ENCODE peak calls at places on chromosomes 7 and 10, in seven cellular contexts. C is IMR-90, P is HepG2, U is H1, X is K562, I is HCT116, A is GM12878. T is an unnamed sample.

GRCh38 chr10:123991622-123992570 is 100.3 kb upstream of the CPXM2 start:
- DNase-seq in C (no peak), P (no peak), U (no peak), X (no peak), I (no peak), A (no peak), T (no peak)

GRCh38 chr10:535953-536352 is 153.5 kb downstream of the DIP2C start:
- DNase-seq in C (no peak), P (no peak), U (no peak), X (no peak), I (no peak), A (no peak), T (no peak)

GRCh38 chr10:84088626-84089025 is 50.7 kb upstream of the GHITM start:
- DNase-seq in C (no peak), P (no peak), U (no peak), X (no peak), I (no peak), A (no peak), T (no peak)

GRCh38 chr7:129952164-129952652 is 552 bp downstream of the UBE2H start:
- DNase-seq in C (no peak), P (no peak), U (peak), X (no peak), I (no peak), A (no peak), T (peak)

GRCh38 chr10:16905304-16905703 is 88.1 kb upstream of the RSU1 start:
- DNase-seq in C (no peak), P (no peak), U (no peak), X (no peak), I (no peak), A (no peak), T (no peak)

GRCh38 chr10:23702977-23703414 is 264.1 kb downstream of the OTUD1 start:
- DNase-seq in C (peak), P (peak), U (peak), X (peak), I (peak), A (no peak), T (peak)

GRCh38 chr7:29989257-29989995 is at the start of gene SCRN1:
- DNase-seq in C (peak), P (peak), U (peak), X (peak), I (no peak), A (no peak), T (peak)

GRCh38 chr7:97835296-97836138 is 36.7 kb downstream of the ASNS start:
- DNase-seq in C (peak), P (peak), U (peak), X (peak), I (peak), A (peak), T (peak)

GRCh38 chr7:91264924-91265681 is 870 bp downstream of the FZD1 start:
- DNase-seq in C (peak), P (no peak), U (peak), X (peak), I (no peak), A (no peak), T (peak)

GRCh38 chr7:112042631-112043030 is 163.6 kb downstream of the DOCK4 start:
- DNase-seq in C (no peak), P (no peak), U (no peak), X (no peak), I (no peak), A (no peak), T (no peak)

GRCh38 chr7:65304175-65304574 is 69.5 kb upstream of the ZNF92 start:
- DNase-seq in C (no peak), P (no peak), U (no peak), X (no peak), I (no peak), A (no peak), T (no peak)

GRCh38 chr7:130935564-130936157 is 201.7 kb upstream of the KLF14 start:
- DNase-seq in C (no peak), P (no peak), U (no peak), X (no peak), I (no peak), A (no peak), T (no peak)

DNA sequence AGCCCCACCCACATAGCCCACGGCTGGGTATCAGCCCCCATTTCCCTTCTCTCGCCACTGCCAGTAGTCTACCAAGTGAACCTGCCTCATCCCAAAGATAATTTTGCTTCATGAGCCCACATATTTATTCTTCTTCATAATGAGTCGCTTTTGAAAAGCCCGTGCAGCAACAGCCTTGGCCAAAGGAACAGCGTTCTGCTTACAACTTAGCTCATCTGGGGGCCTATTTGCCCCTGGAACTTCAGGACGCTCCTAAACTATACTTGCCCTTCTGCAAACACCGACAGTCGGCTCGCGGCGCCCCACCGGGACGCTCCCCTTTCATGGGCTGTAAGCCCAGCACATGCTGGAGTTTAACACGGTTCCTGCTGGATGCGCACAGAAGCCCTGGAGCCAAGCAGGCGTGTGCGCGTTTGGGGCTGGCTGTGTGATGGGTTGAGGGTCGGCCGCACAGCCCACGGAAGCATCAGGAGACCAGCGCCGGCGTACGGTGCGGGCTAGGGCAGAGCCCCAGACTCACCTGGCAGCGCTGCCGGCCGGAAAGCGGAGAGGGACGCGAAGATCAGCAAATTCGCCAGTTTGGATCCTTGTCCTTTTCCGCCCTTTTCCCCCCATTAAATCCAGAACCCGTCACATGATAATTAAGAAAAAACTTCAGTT is 370 bp downstream of the TMEM60 start:
- DNase-seq in C (peak), P (no peak), U (no peak), X (no peak), I (no peak), A (no peak), T (no peak)
- TF ChIP-seq POLR2A in C (no peak), P (no peak), U (no peak), X (peak), I (no peak), A (peak), T (no peak)

GRCh38 chr10:52455095-52455494 is 141.0 kb downstream of the DKK1 start:
- DNase-seq in C (peak), P (no peak), U (no peak), X (no peak), I (no peak), A (no peak), T (no peak)
- H3K27ac ChIP-seq in C (no peak), P (no peak), U (no peak), X (no peak), I (peak), A (no peak), T (no peak)

GRCh38 chr7:101804642-101805401 is 12.6 kb upstream of the CUX1 start:
- DNase-seq in C (no peak), P (no peak), U (peak), X (peak), I (peak), A (no peak), T (no peak)

GRCh38 chr7:101803203-101804086 is 14.0 kb upstream of the CUX1 start:
- DNase-seq in C (no peak), P (peak), U (no peak), X (no peak), I (no peak), A (no peak), T (no peak)

DNA sequence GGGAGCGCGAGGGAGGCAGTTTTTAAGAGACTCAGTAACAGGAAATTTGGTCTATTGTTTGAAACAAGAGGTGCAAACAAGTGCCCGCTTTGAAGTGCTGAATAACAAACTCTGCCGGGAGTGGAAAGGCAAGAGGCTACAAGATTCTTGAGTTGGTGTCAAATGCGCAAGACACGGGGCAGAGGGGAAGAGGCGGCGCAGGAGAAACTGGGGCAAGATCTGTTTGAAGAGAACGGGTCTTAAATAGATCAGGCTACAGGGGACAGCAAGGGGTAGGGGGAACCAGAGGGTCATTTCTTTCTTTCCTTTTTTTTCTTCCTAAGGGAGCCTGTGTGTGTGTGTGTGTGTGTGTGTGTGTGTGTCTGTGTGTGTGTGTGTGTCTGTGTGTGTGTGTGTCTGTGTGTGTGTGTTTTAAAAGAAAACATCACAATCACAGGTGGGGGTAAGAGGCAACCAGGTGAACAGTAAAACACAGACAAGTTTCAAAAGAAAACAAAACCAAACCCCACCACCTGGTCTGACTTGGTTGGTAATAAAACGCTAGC is 13.3 kb upstream of the CUX1 start:
- DNase-seq in C (no peak), P (no peak), U (no peak), X (no peak), I (no peak), A (no peak), T (no peak)
- H2AFZ ChIP-seq in C (no peak), P (no peak), U (peak), X (no peak), I (peak), A (no peak), T (no peak)

GRCh38 chr10:75234017-75234682 is 1.6 kb downstream of the COMTD1 start:
- DNase-seq in C (peak), P (peak), U (peak), X (peak), I (peak), A (peak), T (peak)
- TF ChIP-seq POLR2A in C (no peak), P (no peak), U (no peak), X (peak), I (no peak), A (peak), T (no peak)

GRCh38 chr7:40305229-40305628 is 170.4 kb downstream of the SUGCT start:
- DNase-seq in C (no peak), P (no peak), U (no peak), X (no peak), I (no peak), A (no peak), T (peak)
- H3K27ac ChIP-seq in C (no peak), P (no peak), U (no peak), X (no peak), I (no peak), A (no peak), T (peak)

DNA sequence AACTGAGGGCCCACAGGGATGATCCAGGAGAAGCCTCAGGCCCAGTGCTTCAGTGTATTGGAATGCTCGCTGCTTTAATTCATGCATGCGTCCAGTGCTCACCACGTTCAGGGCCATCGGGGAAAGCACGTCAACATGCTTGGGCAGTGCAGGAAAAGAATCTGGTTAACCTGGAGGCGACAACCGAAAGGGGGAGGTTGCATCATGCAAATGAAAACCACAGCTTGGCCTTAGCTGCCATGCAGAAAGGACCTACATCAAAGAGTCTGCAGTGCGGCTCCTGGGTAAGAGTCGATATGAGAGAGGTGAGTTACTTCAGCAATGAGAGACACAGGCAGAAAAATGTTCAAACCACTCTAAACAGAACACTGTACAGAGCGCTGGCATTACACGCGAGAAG is 440.1 kb downstream of the KCNMA1 start:
- DNase-seq in C (no peak), P (no peak), U (no peak), X (no peak), I (no peak), A (peak), T (no peak)
- H2AFZ ChIP-seq in C (no peak), P (no peak), U (no peak), X (no peak), I (no peak), A (no peak), T (no peak)

DNA sequence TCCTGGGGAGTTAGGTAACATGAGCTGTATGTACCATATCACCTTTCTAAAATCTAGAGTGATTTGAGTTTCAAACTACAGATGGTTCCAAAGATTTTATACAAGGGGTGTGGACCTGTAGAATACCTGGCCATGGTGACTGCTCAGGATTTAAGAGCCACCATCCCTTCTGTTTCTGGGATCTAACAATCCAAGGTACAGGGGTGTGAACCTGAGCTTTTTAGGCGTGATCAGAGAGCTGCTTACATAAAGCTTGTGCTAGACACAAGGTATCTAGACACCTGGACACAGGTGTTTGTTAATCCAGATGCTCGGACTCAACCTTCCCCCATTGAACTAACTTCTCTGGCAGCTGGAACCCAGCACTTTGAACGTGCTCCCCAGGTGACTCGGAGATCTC is 516.4 kb downstream of the RPS24 start:
- DNase-seq in C (no peak), P (no peak), U (no peak), X (no peak), I (no peak), A (no peak), T (no peak)
- TF ChIP-seq POLR2A in C (no peak), P (no peak), U (no peak), X (no peak), I (no peak), A (no peak), T (no peak)

GRCh38 chr10:112966191-112966855 is 16.3 kb downstream of the TCF7L2 start:
- DNase-seq in C (no peak), P (no peak), U (no peak), X (no peak), I (no peak), A (no peak), T (peak)

GRCh38 chr10:112967200-112967599 is 17.2 kb downstream of the TCF7L2 start:
- DNase-seq in C (peak), P (no peak), U (no peak), X (no peak), I (no peak), A (no peak), T (peak)

GRCh38 chr10:112963835-112964234 is 13.8 kb downstream of the TCF7L2 start:
- DNase-seq in C (peak), P (no peak), U (no peak), X (peak), I (no peak), A (no peak), T (no peak)

GRCh38 chr10:112962343-112962742 is 12.3 kb downstream of the TCF7L2 start:
- DNase-seq in C (no peak), P (no peak), U (no peak), X (no peak), I (no peak), A (no peak), T (no peak)

DNA sequence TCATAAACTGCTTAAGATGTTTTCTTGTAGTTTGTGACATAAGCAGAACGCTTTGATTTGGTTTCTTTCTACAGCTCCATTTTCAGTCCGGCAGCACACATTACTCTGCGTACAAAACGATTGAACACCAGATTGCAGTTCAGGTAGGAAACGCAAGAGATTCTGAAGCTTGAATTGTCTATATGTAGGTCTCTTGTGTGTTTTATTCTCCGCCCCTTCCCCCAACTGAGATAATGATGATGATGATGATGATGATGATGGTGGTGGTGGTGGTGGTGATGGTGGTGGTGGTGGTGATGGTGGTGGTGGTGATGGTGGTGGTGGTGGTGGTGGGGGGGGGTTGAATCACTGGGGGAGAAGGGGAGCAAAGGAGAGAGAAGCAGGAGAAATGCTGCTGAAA is 14.4 kb downstream of the TCF7L2 start:
- DNase-seq in C (no peak), P (no peak), U (no peak), X (no peak), I (no peak), A (no peak), T (no peak)
- H3K27ac ChIP-seq in C (no peak), P (no peak), U (no peak), X (no peak), I (peak), A (no peak), T (no peak)

GRCh38 chr10:78292250-78292986 is 258.8 kb downstream of the RPS24 start:
- DNase-seq in C (no peak), P (no peak), U (no peak), X (no peak), I (no peak), A (no peak), T (no peak)
- H2AFZ ChIP-seq in C (no peak), P (no peak), U (no peak), X (no peak), I (no peak), A (no peak), T (no peak)

DNA sequence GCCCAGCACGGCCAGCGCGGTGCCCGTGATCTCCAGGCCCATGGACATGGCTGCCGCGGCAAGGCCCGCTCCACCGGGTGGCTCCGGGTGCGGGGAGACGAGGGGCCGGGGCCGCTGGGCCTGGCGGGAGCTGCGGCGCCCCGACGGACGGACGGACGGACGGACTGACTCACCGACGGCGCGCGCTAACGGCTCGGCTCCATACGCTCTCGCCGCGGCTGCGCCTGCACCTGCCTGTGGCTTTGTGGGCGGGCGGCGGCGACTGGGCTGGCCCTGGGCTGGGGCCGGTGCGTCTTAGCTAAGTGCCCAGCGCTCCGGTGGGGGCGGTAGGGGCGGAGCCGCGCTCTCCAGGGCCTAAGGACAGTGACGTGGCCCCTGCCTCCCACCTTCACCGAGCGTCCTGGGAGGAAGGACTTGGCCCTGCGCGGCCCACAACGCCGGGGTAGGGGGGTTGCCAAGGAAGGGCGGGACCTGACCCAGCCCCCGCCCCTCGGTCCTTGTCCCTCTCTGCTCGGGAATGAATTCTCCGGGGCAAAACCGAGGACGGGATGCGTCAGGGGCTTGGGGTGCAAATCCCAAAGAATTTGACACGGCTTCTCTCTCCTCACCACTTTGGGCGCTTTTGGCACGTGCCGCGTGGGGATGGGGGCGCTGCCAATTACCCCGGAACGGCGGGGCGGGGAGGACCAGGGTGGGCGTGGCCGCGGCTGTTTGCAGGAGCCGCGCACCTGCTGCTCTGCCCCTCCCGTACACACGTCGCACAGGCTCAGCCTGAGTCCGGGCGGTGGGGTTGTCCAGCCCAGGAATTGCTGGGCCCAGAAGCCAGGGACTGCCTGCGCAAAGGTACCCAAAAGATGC is at the start of gene CLDN3:
- DNase-seq in C (no peak), P (no peak), U (peak), X (peak), I (peak), A (no peak), T (no peak)
- TF ChIP-seq POLR2A in C (no peak), P (peak), U (no peak), X (no peak), I (no peak), A (no peak), T (no peak)